ENCODE peak calls at places on chromosome 14, in six cellular contexts. T is fibroblast of lung, G is frontal cortex, B is NCI-H2081, F is GM12865, D is spleen. M is an unnamed sample.
A peak's percentile ranks its signal among the peaks of the same experiment; 100 is the strongest.

GRCh38 chr14:74239848-74240793 is 872 bp downstream of the VSX2 start:
- DNase-seq in D (no peak), G (no peak), B (no peak), F (no peak), T (peak; percentile 12), M (no peak)

GRCh38 chr14:83765200-83765599 is 1764.7 kb upstream of the FLRT2 start:
- DNase-seq in F (no peak), B (no peak), T (no peak), D (no peak), G (no peak), M (no peak)

GRCh38 chr14:45091696-45092095 is 7.8 kb downstream of the PRPF39 start:
- DNase-seq in F (no peak), B (no peak), G (no peak), T (peak; percentile 19), D (no peak), M (no peak)

GRCh38 chr14:103696027-103696402 is 19.2 kb downstream of the XRCC3 start:
- DNase-seq in D (peak; percentile 47), T (no peak), B (no peak), F (no peak), G (no peak), M (no peak)

GRCh38 chr14:90274019-90274418 is 17.7 kb downstream of the PSMC1 start:
- DNase-seq in G (no peak), F (no peak), B (no peak), D (no peak), T (no peak), M (no peak)

GRCh38 chr14:91866061-91866460 is 1.3 kb downstream of the TC2N start:
- DNase-seq in B (no peak), F (peak; percentile 61), T (peak; percentile 53), D (no peak), G (no peak), M (no peak)

GRCh38 chr14:63642656-63643382 is 1.1 kb upstream of the WDR89 start:
- DNase-seq in T (no peak), F (no peak), B (no peak), D (no peak), G (no peak), M (no peak)

GRCh38 chr14:75163677-75164076 is 12.7 kb downstream of the TMED10 start:
- DNase-seq in G (no peak), B (no peak), D (no peak), F (no peak), T (no peak), M (no peak)

GRCh38 chr14:33081259-33081658 is 142.6 kb downstream of the NPAS3 start:
- DNase-seq in F (no peak), G (no peak), T (no peak), D (no peak), B (no peak), M (no peak)

GRCh38 chr14:75141967-75142366 is 15.1 kb upstream of the NEK9 start:
- DNase-seq in F (peak; percentile 37), T (peak; percentile 50), G (no peak), D (no peak), B (no peak), M (peak; percentile 53)

GRCh38 chr14:22836301-22837058 is at the start of gene MMP14:
- DNase-seq in B (no peak), T (peak; percentile 94), D (peak; percentile 79), G (peak; percentile 68), F (no peak), M (no peak)

GRCh38 chr14:102654298-102654697 is 61.8 kb downstream of the RCOR1 start:
- DNase-seq in T (no peak), D (no peak), F (no peak), G (no peak), B (no peak), M (no peak)

GRCh38 chr14:33686218-33686617 is 264.7 kb downstream of the EGLN3 start:
- DNase-seq in B (no peak), D (no peak), F (no peak), T (peak; percentile 64), G (no peak), M (no peak)

GRCh38 chr14:85125331-85125730 is 404.6 kb upstream of the FLRT2 start:
- DNase-seq in F (no peak), D (no peak), G (no peak), T (no peak), B (no peak), M (no peak)

GRCh38 chr14:83217492-83217891 is 1683.8 kb upstream of the SEL1L start:
- DNase-seq in T (peak; percentile 92), F (no peak), D (no peak), B (no peak), G (no peak), M (no peak)

GRCh38 chr14:44778562-44778961 is 183.2 kb downstream of the KLHL28 start:
- DNase-seq in B (no peak), D (no peak), G (no peak), F (no peak), T (peak; percentile 54), M (no peak)

GRCh38 chr14:33103489-33103888 is 164.8 kb downstream of the NPAS3 start:
- DNase-seq in B (no peak), F (no peak), D (no peak), G (no peak), T (no peak), M (no peak)

GRCh38 chr14:44620106-44621019 is 113.3 kb upstream of the FSCB start:
- DNase-seq in D (no peak), B (no peak), T (no peak), G (no peak), F (no peak), M (no peak)

GRCh38 chr14:47872588-47872987 is 197.2 kb upstream of the MDGA2 start:
- DNase-seq in T (peak; percentile 0), G (no peak), B (no peak), F (no peak), D (no peak), M (no peak)

GRCh38 chr14:102527255-102528232 is 18.0 kb upstream of the ANKRD9 start:
- DNase-seq in G (no peak), B (no peak), D (no peak), T (no peak), F (no peak), M (no peak)

GRCh38 chr14:24224618-24225071 is 7.5 kb downstream of the NEDD8 start:
- DNase-seq in B (no peak), F (no peak), D (no peak), T (peak; percentile 27), G (no peak), M (no peak)

GRCh38 chr14:95943699-95944098 is 67.1 kb downstream of the TUNAR start:
- DNase-seq in F (no peak), G (no peak), B (no peak), D (no peak), T (no peak), M (no peak)

GRCh38 chr14:102949062-102949800 is 26.8 kb downstream of the AMN start:
- DNase-seq in D (peak; percentile 87), G (no peak), F (no peak), B (no peak), T (no peak), M (peak; percentile 76)

GRCh38 chr14:102672410-102672960 is 80.0 kb downstream of the RCOR1 start:
- DNase-seq in B (no peak), G (no peak), D (no peak), T (no peak), F (no peak), M (no peak)

GRCh38 chr14:39310071-39310470 is 76.4 kb downstream of the MIA2 start:
- DNase-seq in D (no peak), G (no peak), F (no peak), B (no peak), T (peak; percentile 5), M (no peak)

GRCh38 chr14:52025952-52026510 is 36.7 kb downstream of the RTRAF start:
- DNase-seq in F (no peak), D (no peak), G (no peak), B (no peak), T (no peak), M (no peak)

GRCh38 chr14:103186241-103186835 is 63.1 kb downstream of the TNFAIP2 start:
- DNase-seq in G (no peak), B (no peak), D (no peak), F (no peak), T (no peak), M (no peak)

GRCh38 chr14:59333668-59334067 is 131.5 kb downstream of the GPR135 start:
- DNase-seq in T (peak; percentile 96), F (no peak), D (no peak), B (no peak), G (no peak), M (no peak)

GRCh38 chr14:53470351-53471043 is 317.4 kb upstream of the DDHD1 start:
- DNase-seq in G (no peak), F (no peak), B (no peak), D (no peak), T (peak; percentile 37), M (no peak)

GRCh38 chr14:99733551-99734405 is 49.7 kb downstream of the CYP46A1 start:
- DNase-seq in G (no peak), T (no peak), F (no peak), B (no peak), D (peak; percentile 76), M (no peak)